ENCODE peak calls at places on chromosomes 12 and 14, in seven cellular contexts. L is psoas muscle, B is fibroblast of villous mesenchyme, W is kidney epithelial cell, A is transverse colon, R is IMR-90, S is fibroblast of the aortic adventitia. M is an unnamed sample.

GRCh38 chr12:3727877-3728632 is 24.9 kb downstream of the CRACR2A start:
- DNase-seq in L (no peak), B (peak; percentile 78), W (no peak), A (no peak), R (peak; percentile 33), S (peak; percentile 20), M (no peak)

GRCh38 chr14:68244272-68244975 is 424.8 kb downstream of the RAD51B start:
- DNase-seq in L (no peak), B (no peak), W (no peak), A (no peak), R (no peak), S (peak; percentile 72), M (no peak)

GRCh38 chr12:131988054-131988796 is 38.5 kb downstream of the EP400 start:
- DNase-seq in L (no peak), B (no peak), W (no peak), A (no peak), R (no peak), S (no peak), M (no peak)

GRCh38 chr12:113019045-113019444 is 37.5 kb upstream of the DTX1 start:
- DNase-seq in L (no peak), B (no peak), W (no peak), A (no peak), R (no peak), S (peak; percentile 51), M (no peak)

GRCh38 chr12:84791444-84791843 is 121.2 kb downstream of the SLC6A15 start:
- DNase-seq in L (no peak), B (no peak), W (no peak), A (no peak), R (no peak), S (no peak), M (peak; percentile 38)

GRCh38 chr14:71959055-71959454 is 26.8 kb downstream of the RGS6 start:
- DNase-seq in L (no peak), B (no peak), W (no peak), A (no peak), R (no peak), S (no peak), M (no peak)

GRCh38 chr12:16524378-16524777 is 81.6 kb downstream of the LMO3 start:
- DNase-seq in L (no peak), B (no peak), W (no peak), A (no peak), R (no peak), S (no peak), M (no peak)

GRCh38 chr14:74401504-74402241 is 24.3 kb downstream of the SYNDIG1L start:
- DNase-seq in L (peak; percentile 58), B (peak; percentile 3), W (peak; percentile 12), A (peak; percentile 62), R (no peak), S (no peak), M (no peak)

GRCh38 chr12:69824956-69825355 is at the start of gene MYRFL:
- DNase-seq in L (no peak), B (no peak), W (no peak), A (no peak), R (no peak), S (no peak), M (no peak)

GRCh38 chr14:51917186-51917585 is 56.8 kb downstream of the GNG2 start:
- DNase-seq in L (peak; percentile 52), B (no peak), W (no peak), A (no peak), R (no peak), S (peak; percentile 25), M (no peak)

GRCh38 chr12:49671051-49671765 is 36.0 kb downstream of the FMNL3 start:
- DNase-seq in L (no peak), B (no peak), W (no peak), A (peak; percentile 27), R (no peak), S (no peak), M (no peak)

GRCh38 chr14:68791078-68791983 is 1.5 kb downstream of the ZFP36L1 start:
- DNase-seq in L (no peak), B (peak; percentile 50), W (no peak), A (no peak), R (no peak), S (peak; percentile 55), M (no peak)

GRCh38 chr14:54837508-54838149 is 65.0 kb downstream of the GCH1 start:
- DNase-seq in L (no peak), B (no peak), W (no peak), A (no peak), R (no peak), S (no peak), M (no peak)

GRCh38 chr12:85603556-85603955 is 232.7 kb downstream of the RASSF9 start:
- DNase-seq in L (no peak), B (no peak), W (no peak), A (no peak), R (no peak), S (no peak), M (no peak)

GRCh38 chr12:57112492-57113294 is 1.5 kb upstream of the STAT6 start:
- DNase-seq in L (no peak), B (no peak), W (no peak), A (no peak), R (no peak), S (no peak), M (no peak)

GRCh38 chr12:27014859-27015729 is 910 bp upstream of the TM7SF3 start:
- DNase-seq in L (no peak), B (no peak), W (no peak), A (no peak), R (no peak), S (no peak), M (no peak)

DNA sequence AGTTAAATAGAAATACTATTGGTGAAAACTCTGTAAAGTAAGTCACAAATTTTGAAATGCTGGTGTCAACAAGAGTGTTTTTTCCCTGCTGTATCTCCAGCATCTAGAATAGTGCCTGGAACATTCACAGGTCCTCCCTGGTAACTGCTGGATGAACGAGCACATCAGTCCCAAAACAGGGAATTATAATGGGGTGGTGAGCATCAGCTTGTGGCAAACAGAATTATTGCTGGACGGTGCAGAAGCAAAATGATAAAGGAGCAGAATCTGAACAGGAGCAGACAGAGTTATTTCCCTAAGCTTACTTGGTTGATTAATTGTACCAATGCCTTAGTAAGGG is 129.9 kb downstream of the GRIP1 start:
- DNase-seq in L (no peak), B (no peak), W (no peak), A (no peak), R (no peak), S (no peak), M (no peak)
- TF ChIP-seq CTCF in L (no peak), B (no peak), W (no peak), A (no peak), R (no peak), S (no peak), M (no peak)

GRCh38 chr14:101243587-101244338 is 317.5 kb upstream of the DIO3 start:
- DNase-seq in L (peak; percentile 10), B (no peak), W (no peak), A (no peak), R (no peak), S (no peak), M (no peak)
- H3K4me3 ChIP-seq in L (no peak overlapping the region), B (no peak overlapping the region), W (no peak overlapping the region), A (no peak overlapping the region), R (no peak overlapping the region), S (no peak overlapping the region), M (no peak overlapping the region)

DNA sequence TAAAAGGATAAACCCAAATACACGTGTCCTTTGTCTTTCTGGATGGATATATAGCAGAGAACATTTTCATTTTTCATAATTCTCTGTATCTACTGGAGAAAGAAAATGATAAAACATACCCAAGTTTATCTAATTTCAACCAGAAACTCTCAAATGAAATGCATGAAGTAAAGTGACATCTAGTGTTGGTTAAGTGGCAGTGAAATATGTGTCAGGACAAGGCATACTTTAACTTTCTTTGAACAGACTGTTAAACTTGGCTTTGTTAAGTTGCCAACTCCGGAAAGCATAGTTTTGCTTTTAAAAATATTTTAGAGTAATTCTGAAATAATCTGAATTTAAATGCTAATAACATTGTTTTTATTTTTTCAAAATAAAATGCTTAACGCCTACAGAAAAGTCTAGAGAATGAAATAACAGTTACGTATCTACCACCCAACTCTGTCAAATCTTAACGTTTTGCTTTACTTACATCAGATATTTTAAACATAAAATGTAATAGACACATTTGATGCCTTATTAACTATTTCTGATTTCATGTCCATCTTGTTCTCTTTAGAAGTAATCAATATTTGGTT is 25.2 kb upstream of the NTN4 start:
- DNase-seq in L (no peak), B (peak; percentile 46), W (no peak), A (no peak), R (peak; percentile 62), S (peak; percentile 70), M (no peak)
- TF ChIP-seq CTCF in L (peak; percentile 62), B (peak; percentile 68), W (peak; percentile 53), A (peak; percentile 62), R (peak; percentile 80), S (peak; percentile 78), M (peak; percentile 70)

GRCh38 chr12:107519906-107520859 is 165.4 kb upstream of the PWP1 start:
- DNase-seq in L (no peak), B (no peak), W (no peak), A (no peak), R (no peak), S (no peak), M (no peak)
- H3K4me3 ChIP-seq in L (no peak overlapping the region), B (no peak overlapping the region), W (no peak overlapping the region), A (no peak overlapping the region), R (no peak overlapping the region), S (no peak overlapping the region), M (no peak overlapping the region)

GRCh38 chr12:130815028-130815741 is 23.9 kb downstream of the STX2 start:
- DNase-seq in L (no peak), B (no peak), W (no peak), A (no peak), R (no peak), S (no peak), M (peak; percentile 85)
- TF ChIP-seq CTCF in L (no peak), B (no peak), W (no peak), A (no peak), R (no peak), S (no peak), M (no peak)

GRCh38 chr14:64391986-64392385 is 3.8 kb downstream of the MTHFD1 start:
- DNase-seq in L (no peak), B (no peak), W (no peak), A (no peak), R (no peak), S (no peak), M (no peak)
- H3K4me3 ChIP-seq in L (no peak overlapping the region), B (no peak overlapping the region), W (no peak overlapping the region), A (no peak overlapping the region), R (no peak overlapping the region), S (no peak overlapping the region), M (no peak overlapping the region)

DNA sequence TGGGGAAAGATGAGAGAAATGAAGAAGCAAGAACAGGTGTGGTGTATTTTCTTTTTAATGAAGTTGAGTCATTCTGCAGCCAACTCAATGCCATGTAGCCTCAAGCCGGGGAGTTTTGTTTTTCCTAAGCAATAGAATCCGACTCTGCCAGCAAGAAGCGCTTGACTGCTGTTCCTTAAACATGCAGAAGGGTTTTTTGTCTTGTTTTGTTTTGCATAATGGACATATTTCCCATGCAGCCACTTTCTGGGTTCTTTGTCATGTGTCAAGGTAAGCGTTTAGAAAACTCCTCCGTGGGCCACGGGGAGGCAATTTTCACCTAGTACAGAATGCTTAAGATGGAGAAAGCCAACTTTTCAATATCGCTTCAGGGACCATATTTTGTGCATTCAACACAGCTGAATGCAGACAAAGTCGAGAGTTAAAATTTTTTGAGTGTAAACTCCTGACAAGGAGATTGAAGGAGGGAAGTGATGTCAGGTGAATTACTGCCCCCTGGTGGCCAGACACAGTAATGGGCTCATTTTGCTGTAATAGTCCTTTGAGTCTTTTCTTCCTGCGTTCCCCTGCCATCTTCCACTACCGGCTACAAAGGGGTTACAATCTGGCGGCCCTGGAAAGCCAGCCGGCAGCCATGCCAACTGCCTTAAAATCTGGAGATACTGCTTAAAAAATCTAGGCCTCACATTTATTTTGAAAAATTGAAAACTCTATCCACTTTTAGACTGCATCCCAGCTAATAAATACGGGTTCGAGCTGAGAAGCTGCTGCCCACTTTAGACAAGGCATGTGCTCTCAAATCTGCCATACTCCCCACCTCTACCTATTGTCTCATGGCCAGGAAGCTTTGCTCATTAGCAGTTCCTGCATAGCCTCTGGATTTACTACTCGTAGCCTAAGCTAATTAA is 3.2 kb upstream of the FICD start:
- DNase-seq in L (peak; percentile 71), B (peak; percentile 65), W (peak; percentile 34), A (peak; percentile 75), R (peak; percentile 65), S (peak; percentile 76), M (no peak)
- TF ChIP-seq CTCF in L (peak; percentile 93), B (peak; percentile 89), W (peak; percentile 78), A (peak; percentile 97), R (peak; percentile 81), S (peak; percentile 84), M (peak; percentile 89)

M was measured in retinal pigment epithelial cell.